ENCODE peak calls at places on chromosomes 12 and 14, in six cellular contexts. H, F, J, I, R and W are unnamed samples.

GRCh38 chr14:95490727-95491451 is 25.6 kb downstream of the SYNE3 start:
- DNase-seq in H (no peak), F (no peak), J (no peak), I (no peak), R (no peak), W (no peak)

GRCh38 chr12:85504624-85505023 is 224.6 kb downstream of the ALX1 start:
- DNase-seq in H (no peak), F (no peak), J (no peak), I (no peak), R (no peak), W (no peak)

GRCh38 chr12:24767016-24767415 is 181.9 kb downstream of the BCAT1 start:
- DNase-seq in H (no peak), F (no peak), J (no peak), I (no peak), R (no peak), W (no peak)

GRCh38 chr14:26719514-26719913 is 121.7 kb upstream of the NOVA1 start:
- DNase-seq in H (no peak), F (peak; percentile 42), J (no peak), I (no peak), R (no peak), W (no peak)

GRCh38 chr14:99145307-99145706 is 126.7 kb downstream of the BCL11B start:
- DNase-seq in H (no peak), F (no peak), J (no peak), I (no peak), R (no peak), W (no peak)

GRCh38 chr12:113236539-113237354 is 15.5 kb downstream of the TPCN1 start:
- DNase-seq in H (no peak), F (no peak), J (no peak), I (no peak), R (no peak), W (no peak)

GRCh38 chr14:29028973-29029582 is 262.5 kb downstream of the FOXG1 start:
- DNase-seq in H (no peak), F (no peak), J (no peak), I (peak; percentile 54), R (no peak), W (no peak)

GRCh38 chr14:102711946-102712345 is 65.3 kb upstream of the TRAF3 start:
- DNase-seq in H (no peak), F (peak; percentile 60), J (no peak), I (no peak), R (no peak), W (no peak)

GRCh38 chr14:58171090-58171489 is 19.1 kb upstream of the ARMH4 start:
- DNase-seq in H (peak; percentile 65), F (peak; percentile 70), J (peak; percentile 90), I (peak; percentile 86), R (no peak), W (peak; percentile 74)

GRCh38 chr12:66803972-66804371 is 125.1 kb upstream of the GRIP1 start:
- DNase-seq in H (no peak), F (no peak), J (no peak), I (no peak), R (no peak), W (no peak)

GRCh38 chr12:55743967-55744931 is 1.3 kb downstream of the GDF11 start:
- DNase-seq in H (no peak), F (no peak), J (no peak), I (no peak), R (no peak), W (no peak)